ENCODE peak calls at places on chromosome 12, in four cellular contexts. K is HL-60, X is GM12878, A is K562. L is an unnamed sample.

GRCh38 chr12:3304436-3305135 is 186.4 kb upstream of the PRMT8 start:
- DNase-seq in X (no peak), K (no peak), A (no peak), L (no peak)

GRCh38 chr12:18141583-18141982 is 51.6 kb upstream of the RERGL start:
- DNase-seq in K (no peak), X (no peak), A (no peak), L (no peak)

GRCh38 chr12:125276567-125276966 is 211.3 kb downstream of the AACS start:
- DNase-seq in K (no peak), X (no peak), A (no peak), L (no peak)

GRCh38 chr12:119544780-119545625 is 48.6 kb upstream of the TMEM233 start:
- DNase-seq in A (peak), K (peak), X (peak), L (peak)

GRCh38 chr12:111741235-111741812 is 25.4 kb upstream of the ALDH2 start:
- DNase-seq in X (no peak), K (no peak), A (peak), L (no peak)

GRCh38 chr12:122984612-122985358 is 4.3 kb downstream of the ARL6IP4 start:
- DNase-seq in A (no peak), X (no peak), K (no peak), L (no peak)

GRCh38 chr12:109385339-109386078 is 37.8 kb downstream of the MYO1H start:
- DNase-seq in K (no peak), X (no peak), A (peak), L (peak)

GRCh38 chr12:57590536-57590891 is 478 bp upstream of the PIP4K2C start:
- DNase-seq in K (no peak), A (no peak), X (no peak), L (no peak)

GRCh38 chr12:93020225-93020997 is 91.3 kb upstream of the EEA1 start:
- DNase-seq in X (no peak), K (no peak), A (peak), L (no peak)

GRCh38 chr12:79643821-79644220 is 46.9 kb downstream of the PAWR start:
- DNase-seq in A (no peak), K (no peak), X (no peak), L (no peak)

GRCh38 chr12:132327351-132328171 is 1.8 kb downstream of the GALNT9 start:
- DNase-seq in K (no peak), X (no peak), A (no peak), L (no peak)

GRCh38 chr12:6871052-6871957 is 1.8 kb downstream of the SPSB2 start:
- DNase-seq in A (peak), K (peak), X (no peak), L (no peak)

GRCh38 chr12:83149987-83150386 is 463.3 kb downstream of the TMTC2 start:
- DNase-seq in K (no peak), X (no peak), A (no peak), L (no peak)

GRCh38 chr12:98750511-98750910 is 105.4 kb downstream of the APAF1 start:
- DNase-seq in A (no peak), K (no peak), X (no peak), L (no peak)

GRCh38 chr12:6451348-6452244 is at the start of gene TAPBPL:
- DNase-seq in K (peak), X (peak), A (peak), L (peak)

DNA sequence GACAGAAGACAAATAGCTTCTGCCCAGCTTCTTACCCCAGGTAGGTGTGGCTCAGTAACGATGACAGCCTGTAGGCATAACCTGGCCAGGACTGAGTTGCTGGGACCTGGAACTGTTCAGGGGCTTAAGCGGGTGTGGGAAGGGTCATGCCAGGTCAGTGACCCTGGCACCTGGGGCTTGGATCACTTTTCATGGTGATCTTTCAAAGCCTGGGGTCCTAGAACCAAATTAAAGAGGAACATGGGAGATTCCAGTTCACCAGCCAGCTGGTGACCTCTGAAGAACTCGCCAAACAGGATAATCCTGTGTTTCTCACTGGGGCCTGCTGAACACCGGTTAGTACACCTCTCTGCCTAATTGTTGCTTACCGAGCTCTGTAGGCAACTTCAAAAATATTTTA is 102.6 kb upstream of the LMNTD1 start:
- DNase-seq in A (no peak), K (no peak), X (no peak), L (no peak)
- TF ChIP-seq SPI1 in A (no peak), K (no peak), X (no peak), L (no peak)

DNA sequence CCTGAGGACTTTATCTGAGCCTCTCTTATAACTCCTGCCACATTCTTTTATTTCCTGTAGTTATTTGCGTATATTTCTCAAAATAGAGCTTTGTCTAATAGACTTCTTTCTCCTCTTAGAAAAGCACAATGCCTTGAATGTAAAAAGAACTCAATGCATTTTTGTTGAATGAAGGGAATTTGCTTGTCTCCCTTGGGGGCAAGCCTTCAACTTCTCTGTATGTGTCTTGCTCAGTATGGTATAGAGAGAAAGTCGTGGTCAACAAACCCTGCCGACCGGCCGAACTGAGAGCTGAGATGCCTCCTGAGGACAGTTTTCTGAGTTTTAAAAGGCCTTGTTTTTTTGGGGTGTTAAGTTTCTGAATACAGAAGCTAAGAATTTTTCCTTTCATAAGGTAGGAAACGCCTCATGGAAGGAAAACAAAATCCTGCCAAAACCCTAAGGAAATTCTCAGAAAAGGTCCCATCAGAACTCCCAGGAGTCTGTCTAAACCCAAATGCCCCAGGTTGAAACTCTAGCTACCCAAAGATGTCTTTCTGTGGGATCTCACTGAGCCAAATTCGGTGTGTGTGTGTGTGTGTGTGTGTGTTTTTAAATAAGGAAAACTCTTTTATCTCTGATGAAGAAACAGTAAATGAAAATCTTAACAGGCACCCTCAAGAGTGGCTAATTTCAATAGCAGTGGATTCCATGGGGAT is 136.6 kb downstream of the C12orf75 start:
- DNase-seq in X (no peak), K (no peak), A (no peak), L (no peak)
- TF ChIP-seq SPI1 in X (no peak), K (no peak), A (no peak), L (no peak)

GRCh38 chr12:118034429-118035193 is 18.1 kb downstream of the RFC5 start:
- DNase-seq in X (no peak), A (no peak), K (no peak), L (no peak)
- TF ChIP-seq SPI1 in X (no peak), A (no peak), K (no peak), L (no peak)

DNA sequence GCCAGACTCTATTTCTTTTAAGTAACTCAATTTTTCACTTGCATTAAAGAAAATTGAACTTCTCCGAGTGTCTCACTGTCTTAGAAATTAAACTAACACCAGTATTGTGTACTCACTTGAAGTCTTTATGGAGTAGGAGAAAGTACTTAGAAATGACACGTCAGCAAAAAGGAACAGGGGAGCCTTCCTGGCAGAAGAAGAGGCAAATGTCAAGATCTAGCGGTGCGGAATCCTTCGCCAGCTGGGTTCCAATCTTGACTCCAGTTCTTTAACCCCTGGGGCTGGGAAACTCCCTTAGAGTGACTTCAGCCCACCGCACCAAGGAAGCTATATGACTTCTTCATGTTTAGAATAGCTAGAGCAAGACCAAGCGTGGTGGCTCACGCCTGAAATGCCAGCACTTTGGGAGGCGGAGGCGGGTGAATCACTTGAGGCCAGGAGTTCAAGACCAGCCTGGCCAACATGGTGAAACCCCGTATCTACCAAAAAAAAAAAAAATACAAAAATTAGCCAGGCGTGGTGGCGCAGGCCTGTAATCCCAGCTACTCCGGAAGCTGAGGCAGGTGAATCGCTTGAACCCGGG is 34.4 kb downstream of the WBP11 start:
- DNase-seq in K (no peak), A (no peak), X (peak), L (no peak)
- TF ChIP-seq SPI1 in K (no peak), A (no peak), X (no peak), L (no peak)

GRCh38 chr12:113030875-113031525 is 25.5 kb upstream of the DTX1 start:
- DNase-seq in A (peak), X (no peak), K (no peak), L (peak)
- TF ChIP-seq SPI1 in A (no peak), X (no peak), K (no peak), L (no peak)

L was measured in GM12891.